ENCODE peak calls at places on chromosome 10, in five cellular contexts. One of them, this sample, is unnamed.

GRCh38 chr10:100327007-100327700 is 2.9 kb downstream of the PKD2L1 start:
- DNase-seq in OCI-LY7: peak; percentile 79
- DNase-seq in nephron progenitor cell: no peak
- DNase-seq in MV-4-11: peak; percentile 94
- DNase-seq in NCI-H1417: peak; percentile 11
- DNase-seq in this sample: peak; percentile 77

GRCh38 chr10:132300582-132300981 is 7.2 kb downstream of the STK32C start:
- DNase-seq in nephron progenitor cell: no peak
- DNase-seq in MV-4-11: no peak
- DNase-seq in NCI-H1417: no peak
- DNase-seq in OCI-LY7: no peak
- DNase-seq in this sample: no peak

GRCh38 chr10:125201108-125201524 is 40.8 kb upstream of the CTBP2 start:
- DNase-seq in nephron progenitor cell: no peak
- DNase-seq in NCI-H1417: no peak
- DNase-seq in MV-4-11: no peak
- DNase-seq in OCI-LY7: no peak
- DNase-seq in this sample: peak; percentile 13

GRCh38 chr10:32436215-32436614 is 9.7 kb upstream of the CCDC7 start:
- DNase-seq in MV-4-11: no peak
- DNase-seq in OCI-LY7: no peak
- DNase-seq in nephron progenitor cell: no peak
- DNase-seq in NCI-H1417: no peak
- DNase-seq in this sample: no peak

GRCh38 chr10:130806426-130806825 is 505.1 kb downstream of the TCERG1L start:
- DNase-seq in nephron progenitor cell: no peak
- DNase-seq in MV-4-11: no peak
- DNase-seq in NCI-H1417: no peak
- DNase-seq in OCI-LY7: no peak
- DNase-seq in this sample: no peak

GRCh38 chr10:44627591-44628354 is 242.9 kb upstream of the CXCL12 start:
- DNase-seq in MV-4-11: no peak
- DNase-seq in OCI-LY7: no peak
- DNase-seq in NCI-H1417: no peak
- DNase-seq in nephron progenitor cell: no peak
- DNase-seq in this sample: no peak

GRCh38 chr10:84944187-84944586 is 615.8 kb downstream of the CCSER2 start:
- DNase-seq in OCI-LY7: peak; percentile 4
- DNase-seq in MV-4-11: no peak
- DNase-seq in nephron progenitor cell: no peak
- DNase-seq in NCI-H1417: no peak
- DNase-seq in this sample: no peak

GRCh38 chr10:101285519-101286070 is 56.3 kb upstream of the LBX1 start:
- DNase-seq in MV-4-11: no peak
- DNase-seq in OCI-LY7: no peak
- DNase-seq in nephron progenitor cell: no peak
- DNase-seq in NCI-H1417: peak; percentile 95
- DNase-seq in this sample: no peak

GRCh38 chr10:91410638-91411367 is 659 bp downstream of the HECTD2 start:
- DNase-seq in nephron progenitor cell: no peak
- DNase-seq in OCI-LY7: no peak
- DNase-seq in NCI-H1417: peak; percentile 69
- DNase-seq in MV-4-11: no peak
- DNase-seq in this sample: no peak

GRCh38 chr10:121159670-121160069 is 308.5 kb downstream of the WDR11 start:
- DNase-seq in MV-4-11: peak; percentile 55
- DNase-seq in nephron progenitor cell: no peak
- DNase-seq in NCI-H1417: no peak
- DNase-seq in OCI-LY7: no peak
- DNase-seq in this sample: no peak

GRCh38 chr10:93073539-93074136 is at the start of gene CYP26A1:
- DNase-seq in NCI-H1417: peak; percentile 77
- DNase-seq in MV-4-11: no peak
- DNase-seq in nephron progenitor cell: peak; percentile 46
- DNase-seq in OCI-LY7: no peak
- DNase-seq in this sample: no peak

GRCh38 chr10:90162464-90162863 is 461.1 kb downstream of the KIF20B start:
- DNase-seq in OCI-LY7: no peak
- DNase-seq in MV-4-11: no peak
- DNase-seq in NCI-H1417: no peak
- DNase-seq in nephron progenitor cell: no peak
- DNase-seq in this sample: no peak

GRCh38 chr10:72310241-72310633 is 36.5 kb downstream of the DDIT4 start:
- DNase-seq in NCI-H1417: no peak
- DNase-seq in MV-4-11: no peak
- DNase-seq in nephron progenitor cell: no peak
- DNase-seq in OCI-LY7: no peak
- DNase-seq in this sample: no peak

GRCh38 chr10:83166344-83166743 is 973.0 kb upstream of the GHITM start:
- DNase-seq in OCI-LY7: no peak
- DNase-seq in MV-4-11: no peak
- DNase-seq in nephron progenitor cell: peak; percentile 22
- DNase-seq in NCI-H1417: no peak
- DNase-seq in this sample: peak; percentile 8

GRCh38 chr10:124059552-124059951 is 33.8 kb downstream of the CHST15 start:
- DNase-seq in OCI-LY7: no peak
- DNase-seq in NCI-H1417: no peak
- DNase-seq in MV-4-11: no peak
- DNase-seq in nephron progenitor cell: no peak
- DNase-seq in this sample: no peak

GRCh38 chr10:126041804-126042231 is 145.5 kb downstream of the FANK1 start:
- DNase-seq in MV-4-11: peak; percentile 99
- DNase-seq in nephron progenitor cell: peak; percentile 77
- DNase-seq in NCI-H1417: peak; percentile 43
- DNase-seq in OCI-LY7: peak; percentile 76
- DNase-seq in this sample: peak; percentile 97

GRCh38 chr10:62352356-62352963 is 21.7 kb upstream of the ZNF365 start:
- DNase-seq in MV-4-11: no peak
- DNase-seq in OCI-LY7: no peak
- DNase-seq in NCI-H1417: no peak
- DNase-seq in nephron progenitor cell: no peak
- DNase-seq in this sample: no peak

GRCh38 chr10:47405829-47406547 is 21.9 kb upstream of the ZNF488 start:
- DNase-seq in MV-4-11: no peak
- DNase-seq in OCI-LY7: no peak
- DNase-seq in nephron progenitor cell: no peak
- DNase-seq in NCI-H1417: no peak
- DNase-seq in this sample: no peak

GRCh38 chr10:118595598-118596425 is at the start of gene PRLHR:
- DNase-seq in nephron progenitor cell: peak; percentile 93
- DNase-seq in NCI-H1417: peak; percentile 35
- DNase-seq in OCI-LY7: no peak
- DNase-seq in MV-4-11: no peak
- DNase-seq in this sample: no peak

GRCh38 chr10:129942391-129942790 is 21.7 kb downstream of the EBF3 start:
- DNase-seq in NCI-H1417: no peak
- DNase-seq in OCI-LY7: no peak
- DNase-seq in nephron progenitor cell: no peak
- DNase-seq in MV-4-11: no peak
- DNase-seq in this sample: no peak

GRCh38 chr10:598415-599170 is 90.9 kb downstream of the DIP2C start:
- DNase-seq in nephron progenitor cell: no peak
- DNase-seq in OCI-LY7: no peak
- DNase-seq in MV-4-11: peak; percentile 7
- DNase-seq in NCI-H1417: no peak
- DNase-seq in this sample: peak; percentile 16

GRCh38 chr10:110364531-110364937 is 59.8 kb upstream of the SMNDC1 start:
- DNase-seq in OCI-LY7: no peak
- DNase-seq in NCI-H1417: no peak
- DNase-seq in nephron progenitor cell: no peak
- DNase-seq in MV-4-11: no peak
- DNase-seq in this sample: no peak

GRCh38 chr10:74836855-74837254 is 10.5 kb downstream of the KAT6B start:
- DNase-seq in OCI-LY7: no peak
- DNase-seq in nephron progenitor cell: no peak
- DNase-seq in MV-4-11: no peak
- DNase-seq in NCI-H1417: no peak
- DNase-seq in this sample: no peak

GRCh38 chr10:9038146-9038714 is 983.7 kb downstream of the GATA3 start:
- DNase-seq in NCI-H1417: no peak
- DNase-seq in MV-4-11: peak; percentile 3
- DNase-seq in nephron progenitor cell: no peak
- DNase-seq in OCI-LY7: no peak
- DNase-seq in this sample: no peak

GRCh38 chr10:77641344-77641743 is 3.7 kb upstream of the KCNMA1 start:
- DNase-seq in NCI-H1417: no peak
- DNase-seq in OCI-LY7: no peak
- DNase-seq in MV-4-11: peak; percentile 7
- DNase-seq in nephron progenitor cell: no peak
- DNase-seq in this sample: no peak

GRCh38 chr10:116490028-116490662 is 55.6 kb upstream of the PNLIP start:
- DNase-seq in OCI-LY7: peak; percentile 27
- DNase-seq in nephron progenitor cell: no peak
- DNase-seq in NCI-H1417: peak; percentile 30
- DNase-seq in MV-4-11: no peak
- DNase-seq in this sample: peak; percentile 29

GRCh38 chr10:69491611-69492010 is 40.3 kb downstream of the TSPAN15 start:
- DNase-seq in nephron progenitor cell: no peak
- DNase-seq in OCI-LY7: no peak
- DNase-seq in NCI-H1417: no peak
- DNase-seq in MV-4-11: peak; percentile 67
- DNase-seq in this sample: peak; percentile 74

GRCh38 chr10:62662471-62662870 is 142.0 kb upstream of the ADO start:
- DNase-seq in MV-4-11: no peak
- DNase-seq in OCI-LY7: no peak
- DNase-seq in nephron progenitor cell: no peak
- DNase-seq in NCI-H1417: no peak
- DNase-seq in this sample: no peak

GRCh38 chr10:129744896-129745750 is 219.0 kb downstream of the EBF3 start:
- DNase-seq in OCI-LY7: no peak
- DNase-seq in NCI-H1417: no peak
- DNase-seq in nephron progenitor cell: no peak
- DNase-seq in MV-4-11: no peak
- DNase-seq in this sample: no peak

GRCh38 chr10:101617824-101618568 is 29.9 kb downstream of the DPCD start:
- DNase-seq in MV-4-11: peak; percentile 40
- DNase-seq in NCI-H1417: no peak
- DNase-seq in OCI-LY7: peak; percentile 26
- DNase-seq in nephron progenitor cell: no peak
- DNase-seq in this sample: peak; percentile 3

GRCh38 chr10:130021373-130021950 is 57.4 kb upstream of the EBF3 start:
- DNase-seq in OCI-LY7: no peak
- DNase-seq in MV-4-11: peak; percentile 95
- DNase-seq in NCI-H1417: no peak
- DNase-seq in nephron progenitor cell: no peak
- DNase-seq in this sample: peak; percentile 4

This sample was measured in KBM-7.